ENCODE peak calls at places on chromosomes 5 and 9, in six cellular contexts. W, A, R, H, Y and L are unnamed samples.

GRCh38 chr9:124768778-124769350 is 2.2 kb downstream of the NR6A1 start:
- DNase-seq in W (no peak), A (no peak), R (no peak), H (no peak), Y (no peak), L (no peak)

GRCh38 chr9:108478431-108478837 is 377.4 kb downstream of the ACTL7B start:
- DNase-seq in W (peak; percentile 99), A (peak; percentile 74), R (peak; percentile 86), H (peak; percentile 60), Y (peak; percentile 37), L (no peak)

GRCh38 chr5:172407241-172407691 is 47.1 kb downstream of the SH3PXD2B start:
- DNase-seq in W (peak; percentile 92), A (peak; percentile 45), R (no peak), H (no peak), Y (no peak), L (no peak)

GRCh38 chr5:91025449-91025848 is 357.7 kb downstream of the ARRDC3 start:
- DNase-seq in W (no peak), A (no peak), R (no peak), H (no peak), Y (no peak), L (no peak)

GRCh38 chr5:40224421-40224820 is 455.3 kb upstream of the PTGER4 start:
- DNase-seq in W (peak; percentile 75), A (peak; percentile 79), R (no peak), H (no peak), Y (no peak), L (no peak)

GRCh38 chr5:1445313-1445894 is at the start of gene SLC6A3:
- DNase-seq in W (no peak), A (no peak), R (peak; percentile 64), H (peak; percentile 44), Y (no peak), L (peak; percentile 34)

GRCh38 chr5:126676195-126676624 is 75.5 kb downstream of the PHAX start:
- DNase-seq in W (peak; percentile 69), A (peak; percentile 57), R (no peak), H (peak; percentile 80), Y (no peak), L (no peak)

GRCh38 chr9:11966804-11967203 is 726.4 kb upstream of the TYRP1 start:
- DNase-seq in W (no peak), A (no peak), R (no peak), H (no peak), Y (no peak), L (no peak)

GRCh38 chr5:177432143-177432904 is 5.8 kb downstream of the GRK6 start:
- DNase-seq in W (no peak), A (no peak), R (no peak), H (no peak), Y (no peak), L (no peak)

GRCh38 chr9:36559036-36559695 is 13.5 kb upstream of the MELK start:
- DNase-seq in W (no peak), A (peak; percentile 16), R (no peak), H (no peak), Y (no peak), L (no peak)

GRCh38 chr5:93404246-93404645 is 176.8 kb downstream of the NR2F1-AS1 start:
- DNase-seq in W (peak; percentile 11), A (no peak), R (no peak), H (no peak), Y (no peak), L (no peak)

GRCh38 chr9:4700093-4700492 is 20.7 kb downstream of the CDC37L1 start:
- DNase-seq in W (no peak), A (no peak), R (no peak), H (no peak), Y (no peak), L (no peak)

GRCh38 chr5:116359575-116359974 is 215.0 kb downstream of the SEMA6A start:
- DNase-seq in W (no peak), A (no peak), R (no peak), H (no peak), Y (no peak), L (no peak)

GRCh38 chr9:93613791-93614190 is 37.4 kb downstream of the PHF2 start:
- DNase-seq in W (no peak), A (no peak), R (no peak), H (no peak), Y (no peak), L (no peak)

DNA sequence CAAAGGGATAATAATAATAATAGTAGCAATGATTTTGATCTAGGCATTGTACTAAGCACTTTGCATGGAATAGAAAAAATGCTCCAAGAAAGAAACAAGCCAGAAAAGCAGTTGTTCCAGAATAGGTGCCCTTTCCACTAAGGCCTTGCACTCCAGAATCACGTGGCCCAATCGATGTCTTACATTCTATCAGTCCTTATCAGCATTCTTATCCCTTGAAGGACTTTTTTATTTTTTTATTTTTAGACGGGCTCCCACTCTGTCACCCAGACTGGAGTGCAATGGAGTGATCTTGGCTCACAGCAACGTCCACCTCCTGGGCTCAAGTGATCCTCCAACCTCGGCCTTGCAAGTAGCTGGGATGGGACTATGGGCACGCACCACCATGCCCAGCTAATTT is 36.5 kb downstream of the PDZD2 start:
- DNase-seq in W (no peak), A (no peak), R (no peak), H (no peak), Y (no peak), L (no peak)
- TF ChIP-seq CTCF in W (no peak), A (no peak), R (no peak), H (no peak), Y (no peak), L (no peak)

GRCh38 chr5:65034782-65035181 is 266.1 kb downstream of the CWC27 start:
- DNase-seq in W (no peak), A (no peak), R (no peak), H (no peak), Y (no peak), L (no peak)

GRCh38 chr5:65034029-65034781 is 265.5 kb downstream of the CWC27 start:
- DNase-seq in W (peak; percentile 42), A (no peak), R (no peak), H (no peak), Y (no peak), L (no peak)

GRCh38 chr5:65037845-65038815 is 269.4 kb downstream of the CWC27 start:
- DNase-seq in W (no peak), A (no peak), R (no peak), H (peak; percentile 52), Y (no peak), L (no peak)

GRCh38 chr5:65032250-65032649 is 263.5 kb downstream of the CWC27 start:
- DNase-seq in W (peak; percentile 100), A (peak; percentile 91), R (no peak), H (no peak), Y (peak; percentile 82), L (no peak)

DNA sequence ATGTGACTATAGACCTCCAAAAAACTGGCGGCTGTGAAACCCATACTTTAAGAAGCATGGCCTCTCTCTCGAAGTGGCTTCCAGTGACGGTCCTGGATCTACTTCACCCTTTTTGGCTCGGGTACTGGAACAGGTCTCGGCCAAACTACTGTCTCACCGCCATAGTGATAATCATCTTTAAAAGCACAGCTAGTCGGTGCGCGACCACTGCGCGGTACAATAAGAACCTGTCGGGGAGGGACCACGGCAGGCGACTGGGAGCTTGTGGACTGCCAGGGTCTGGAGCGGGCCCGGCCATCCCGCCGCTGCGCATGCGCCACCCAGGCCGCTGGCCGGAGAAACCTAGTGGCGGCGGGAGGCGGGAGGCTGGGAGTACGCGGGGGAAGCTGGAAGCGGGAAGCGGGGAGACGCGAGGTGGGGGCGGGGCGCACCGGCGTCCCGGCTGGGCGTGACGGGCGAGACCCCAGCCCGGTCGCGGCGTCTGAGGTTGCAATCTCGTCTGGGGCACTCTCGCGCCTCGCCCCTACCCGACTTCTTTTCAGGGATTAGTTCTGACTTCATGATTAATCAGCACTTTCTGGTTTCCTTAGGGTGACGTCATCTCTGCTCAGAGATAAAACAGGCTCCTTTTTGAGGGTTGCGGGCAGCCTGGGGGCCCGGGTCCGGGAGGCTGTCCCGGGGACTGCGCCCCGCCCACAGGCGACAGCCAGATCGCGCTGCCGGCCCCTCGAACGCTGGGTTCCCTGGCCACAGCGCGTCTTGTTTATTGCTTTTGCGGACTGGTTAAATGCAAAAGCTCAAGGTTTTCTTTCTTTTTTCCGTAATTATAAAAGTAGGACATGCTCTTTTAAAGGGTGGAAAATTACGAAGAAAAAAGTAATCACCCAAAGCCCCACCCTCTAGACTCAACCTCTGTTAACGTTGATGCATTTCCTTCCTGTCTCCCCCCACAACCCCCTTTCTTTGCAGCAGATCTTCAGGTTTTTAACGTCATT is 266.8 kb downstream of the CWC27 start:
- DNase-seq in W (peak; percentile 96), A (peak; percentile 94), R (peak; percentile 95), H (peak; percentile 87), Y (peak; percentile 45), L (peak; percentile 58)
- TF ChIP-seq CTCF in W (no peak), A (no peak), R (peak; percentile 32), H (no peak), Y (peak; percentile 18), L (no peak)

GRCh38 chr5:28710360-28710759 is 1672.0 kb upstream of the CDH9 start:
- DNase-seq in W (no peak), A (no peak), R (no peak), H (no peak), Y (no peak), L (no peak)
- TF ChIP-seq CTCF in W (no peak), A (peak; percentile 25), R (no peak), H (no peak), Y (no peak), L (no peak)

GRCh38 chr5:83096660-83097334 is 19.4 kb downstream of the XRCC4 start:
- DNase-seq in W (peak; percentile 24), A (peak; percentile 5), R (no peak), H (no peak), Y (no peak), L (no peak)

GRCh38 chr5:83093692-83094091 is 16.3 kb downstream of the XRCC4 start:
- DNase-seq in W (no peak), A (no peak), R (no peak), H (no peak), Y (no peak), L (no peak)

GRCh38 chr5:83095973-83096539 is 18.7 kb downstream of the XRCC4 start:
- DNase-seq in W (peak; percentile 87), A (peak; percentile 80), R (peak; percentile 71), H (no peak), Y (no peak), L (no peak)

GRCh38 chr5:83097582-83098265 is 20.4 kb downstream of the XRCC4 start:
- DNase-seq in W (peak; percentile 49), A (peak; percentile 48), R (no peak), H (no peak), Y (no peak), L (no peak)

DNA sequence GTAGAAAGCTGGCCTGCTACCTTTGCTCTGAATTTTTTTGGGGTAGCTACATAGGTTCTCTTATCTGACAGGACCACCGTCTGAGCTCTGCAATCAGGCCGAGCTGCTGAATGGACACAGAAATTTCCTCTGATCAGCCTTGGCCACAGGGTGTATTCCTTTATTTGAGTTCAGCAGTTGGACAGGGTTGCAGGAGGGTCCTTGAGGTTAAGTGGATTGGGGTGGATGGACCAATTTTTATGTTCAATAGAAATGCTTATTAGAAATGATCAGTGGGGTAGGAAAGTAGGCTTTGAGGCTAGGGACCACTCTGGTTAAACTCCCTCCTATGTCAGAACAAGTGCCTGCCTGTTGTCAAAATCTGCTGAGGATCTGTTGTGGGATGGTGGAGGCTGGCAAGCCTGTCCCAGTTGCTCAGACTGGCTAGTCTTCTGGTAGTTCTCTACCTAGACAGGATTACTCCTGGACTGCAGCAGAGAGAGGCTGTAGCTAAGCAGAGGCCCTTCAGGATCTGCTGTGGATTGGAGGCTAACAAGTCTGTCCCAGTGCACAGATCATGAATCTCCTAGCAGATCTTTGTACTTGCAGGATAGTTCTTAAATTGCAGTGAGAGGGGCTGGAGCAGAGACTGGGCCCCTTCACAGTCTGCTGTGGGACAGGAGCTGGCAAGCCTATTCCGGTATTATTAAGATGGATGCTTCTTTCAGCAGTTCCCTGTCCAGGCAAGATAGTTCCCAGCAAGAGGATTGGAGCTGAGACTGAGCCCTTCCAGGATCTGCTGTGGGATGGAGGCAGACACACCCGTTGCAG is 18.0 kb downstream of the XRCC4 start:
- DNase-seq in W (no peak), A (no peak), R (no peak), H (no peak), Y (no peak), L (no peak)
- TF ChIP-seq CTCF in W (no peak), A (no peak), R (no peak), H (no peak), Y (no peak), L (no peak)

GRCh38 chr9:95147452-95147851 is 170.1 kb downstream of the FANCC start:
- DNase-seq in W (peak; percentile 75), A (no peak), R (no peak), H (no peak), Y (no peak), L (no peak)
- TF ChIP-seq CTCF in W (no peak), A (no peak), R (no peak), H (no peak), Y (no peak), L (no peak)